ENCODE peak calls at places on chromosomes 5 and 9, in seven cellular contexts. B is retina, D is brain microvascular endothelial cell, Q is caudate nucleus, G is KG1, X is foreskin melanocyte, F is midbrain. R is an unnamed sample.

GRCh38 chr9:34653131-34653530 is 1.1 kb downstream of the IL11RA start:
- DNase-seq in B (peak; percentile 25), D (peak; percentile 37), Q (no peak), G (no peak), X (no peak), F (no peak), R (no peak)

GRCh38 chr9:76371901-76372300 is 22.3 kb downstream of the RFK start:
- DNase-seq in B (no peak), D (peak; percentile 60), Q (no peak), G (no peak), X (peak; percentile 33), F (no peak), R (no peak)

GRCh38 chr5:180315762-180316212 is 23.9 kb upstream of the MAPK9 start:
- DNase-seq in B (peak; percentile 51), D (peak; percentile 28), Q (peak; percentile 29), G (peak; percentile 4), X (no peak), F (peak; percentile 69), R (no peak)

GRCh38 chr5:33370135-33370472 is 70.7 kb upstream of the TARS1 start:
- DNase-seq in B (no peak), D (peak; percentile 94), Q (no peak), G (no peak), X (no peak), F (no peak), R (no peak)

GRCh38 chr5:118557103-118557805 is 431.1 kb downstream of the DTWD2 start:
- DNase-seq in B (no peak), D (no peak), Q (no peak), G (no peak), X (no peak), F (no peak), R (no peak)

GRCh38 chr5:177297922-177298321 is 5.6 kb downstream of the RAB24 start:
- DNase-seq in B (no peak), D (no peak), Q (no peak), G (no peak), X (no peak), F (no peak), R (no peak)

GRCh38 chr5:38329132-38329715 is 70.9 kb downstream of the EGFLAM start:
- DNase-seq in B (no peak), D (peak; percentile 36), Q (no peak), G (no peak), X (no peak), F (no peak), R (no peak)

GRCh38 chr9:79213417-79214125 is 358.2 kb upstream of the TLE4 start:
- DNase-seq in B (no peak), D (peak; percentile 26), Q (no peak), G (no peak), X (no peak), F (no peak), R (no peak)

GRCh38 chr9:123757547-123757946 is 172.4 kb downstream of the DENND1A start:
- DNase-seq in B (no peak), D (no peak), Q (no peak), G (no peak), X (no peak), F (no peak), R (no peak)

GRCh38 chr5:176491056-176491646 is 43.0 kb downstream of the FAF2 start:
- DNase-seq in B (no peak), D (no peak), Q (no peak), G (no peak), X (no peak), F (no peak), R (no peak)

GRCh38 chr5:151663617-151664322 is 22.9 kb downstream of the SPARC start:
- DNase-seq in B (no peak), D (no peak), Q (no peak), G (no peak), X (peak; percentile 54), F (peak; percentile 18), R (no peak)

GRCh38 chr9:69221036-69221435 is 47.0 kb downstream of the TJP2 start:
- DNase-seq in B (no peak), D (no peak), Q (no peak), G (no peak), X (no peak), F (no peak), R (no peak)

GRCh38 chr9:250625-251024 is 36.0 kb downstream of the DOCK8 start:
- DNase-seq in B (no peak), D (no peak), Q (no peak), G (no peak), X (peak; percentile 40), F (no peak), R (peak; percentile 52)

GRCh38 chr5:135574493-135574892 is 4.3 kb downstream of the CXCL14 start:
- DNase-seq in B (no peak), D (no peak), Q (no peak), G (no peak), X (no peak), F (no peak), R (no peak)

GRCh38 chr5:174323878-174324281 is 278.4 kb downstream of the NSG2 start:
- DNase-seq in B (peak; percentile 81), D (peak; percentile 18), Q (no peak), G (no peak), X (no peak), F (peak; percentile 34), R (no peak)

GRCh38 chr9:122860319-122861142 is 32.1 kb upstream of the PDCL start:
- DNase-seq in B (no peak), D (no peak), Q (no peak), G (no peak), X (no peak), F (no peak), R (no peak)

GRCh38 chr9:124163988-124164350 is 93.8 kb upstream of the NEK6 start:
- DNase-seq in B (no peak), D (no peak), Q (no peak), G (no peak), X (no peak), F (peak; percentile 38), R (no peak)

GRCh38 chr9:99015448-99015847 is 71.7 kb downstream of the COL15A1 start:
- DNase-seq in B (no peak), D (no peak), Q (no peak), G (no peak), X (no peak), F (no peak), R (no peak)

GRCh38 chr5:19795218-19795617 is 192.8 kb downstream of the CDH18 start:
- DNase-seq in B (no peak), D (no peak), Q (no peak), G (no peak), X (peak; percentile 12), F (no peak), R (no peak)

GRCh38 chr5:172616730-172617129 is 24.3 kb upstream of the NEURL1B start:
- DNase-seq in B (no peak), D (peak; percentile 69), Q (no peak), G (no peak), X (no peak), F (no peak), R (no peak)

GRCh38 chr9:71752352-71752751 is 16.0 kb downstream of the CEMIP2 start:
- DNase-seq in B (no peak), D (no peak), Q (no peak), G (no peak), X (no peak), F (no peak), R (no peak)